ENCODE peak calls at places on chromosomes 1 and 21, in seven cellular contexts. A is stimulated activated CD4-positive, alpha-beta T cell treated with anti-CD3 and anti-CD28 coated beads, Interleukin-1b, Interleukin-23, amount 100 ng/mL, for 1 hour; K is NCI-H345; S is astrocyte of the spinal cord; L is ovary; M is mesothelial cell of epicardium; B is left ventricle myocardium inferior. C is an unnamed sample.

GRCh38 chr1:246583448-246584185 is 17.4 kb downstream of the CNST start:
- DNase-seq in A (no peak), K (peak), S (peak), L (peak), M (no peak), B (no peak), C (no peak)

GRCh38 chr1:187626056-187626455 is 797.3 kb downstream of the PLA2G4A start:
- DNase-seq in A (no peak), K (no peak), S (no peak), L (no peak), M (no peak), B (no peak), C (no peak)

GRCh38 chr1:107936498-107937481 is 28.2 kb downstream of the VAV3 start:
- DNase-seq in A (no peak), K (no peak), S (peak), L (no peak), M (no peak), B (no peak), C (peak)

GRCh38 chr21:35927262-35927661 is 133.1 kb downstream of the SETD4 start:
- DNase-seq in A (no peak), K (peak), S (no peak), L (no peak), M (no peak), B (no peak), C (no peak)

GRCh38 chr1:233172201-233172600 is 123.3 kb downstream of the PCNX2 start:
- DNase-seq in A (no peak), K (no peak), S (peak), L (no peak), M (no peak), B (no peak), C (no peak)

GRCh38 chr1:110201157-110201825 is 8.8 kb upstream of the KCNC4 start:
- DNase-seq in A (no peak), K (no peak), S (no peak), L (no peak), M (no peak), B (no peak), C (no peak)

GRCh38 chr1:214328770-214329455 is 48.0 kb downstream of the SMYD2 start:
- DNase-seq in A (peak), K (peak), S (peak), L (peak), M (peak), B (peak), C (peak)

GRCh38 chr1:111739984-111740765 is 980 bp upstream of the INKA2 start:
- DNase-seq in A (no peak), K (peak), S (peak), L (peak), M (peak), B (peak), C (peak)

GRCh38 chr1:202135221-202135721 is 9.3 kb downstream of the ARL8A start:
- DNase-seq in A (no peak), K (peak), S (peak), L (peak), M (peak), B (peak), C (peak)

GRCh38 chr1:65050735-65051134 is 84.4 kb upstream of the JAK1 start:
- DNase-seq in A (no peak), K (peak), S (no peak), L (no peak), M (no peak), B (no peak), C (no peak)

GRCh38 chr1:85278853-85279314 is 2.5 kb upstream of the BCL10 start:
- DNase-seq in A (no peak), K (no peak), S (peak), L (no peak), M (no peak), B (no peak), C (peak)

GRCh38 chr1:208188607-208189006 is 55.6 kb downstream of the PLXNA2 start:
- DNase-seq in A (no peak), K (no peak), S (no peak), L (no peak), M (no peak), B (no peak), C (no peak)

C was measured in stimulated activated naive CD8-positive, alpha-beta T cell treated with anti-CD3 and anti-CD28 coated beads, Interleukin-15, Interleukin-2, amounts not matched to agents 100 U/mL and 50 U/mL, for 24 hours.